ENCODE peak calls at places on chromosomes 6 and 20, in seven cellular contexts. One of them, this sample, is unnamed.

GRCh38 chr6:53671111-53671510 is 5.6 kb upstream of the KLHL31 start:
- DNase-seq in dorsolateral prefrontal cortex: no peak
- DNase-seq in stomach: no peak
- DNase-seq in A549: no peak
- DNase-seq in testis: no peak
- DNase-seq in neural progenitor cell: no peak
- DNase-seq in colonic mucosa: no peak
- DNase-seq in this sample: no peak

GRCh38 chr6:131547524-131547923 is 25.5 kb upstream of the ARG1 start:
- DNase-seq in dorsolateral prefrontal cortex: no peak
- DNase-seq in testis: no peak
- DNase-seq in stomach: no peak
- DNase-seq in neural progenitor cell: no peak
- DNase-seq in A549: no peak
- DNase-seq in colonic mucosa: no peak
- DNase-seq in this sample: no peak

GRCh38 chr20:9517297-9518134 is 3.1 kb downstream of the LAMP5 start:
- DNase-seq in dorsolateral prefrontal cortex: no peak
- DNase-seq in testis: no peak
- DNase-seq in colonic mucosa: no peak
- DNase-seq in stomach: no peak
- DNase-seq in neural progenitor cell: no peak
- DNase-seq in A549: no peak
- DNase-seq in this sample: no peak

GRCh38 chr6:114747995-114748625 is 405.3 kb upstream of the HS3ST5 start:
- DNase-seq in neural progenitor cell: peak; percentile 58
- DNase-seq in dorsolateral prefrontal cortex: peak; percentile 22
- DNase-seq in colonic mucosa: peak; percentile 30
- DNase-seq in testis: peak; percentile 78
- DNase-seq in stomach: peak; percentile 56
- DNase-seq in A549: no peak
- DNase-seq in this sample: peak; percentile 58

GRCh38 chr20:53157443-53158408 is 185.6 kb downstream of the TSHZ2 start:
- DNase-seq in testis: peak; percentile 73
- DNase-seq in dorsolateral prefrontal cortex: peak; percentile 25
- DNase-seq in neural progenitor cell: peak; percentile 72
- DNase-seq in colonic mucosa: peak; percentile 67
- DNase-seq in A549: peak; percentile 37
- DNase-seq in stomach: peak; percentile 51
- DNase-seq in this sample: peak; percentile 68

GRCh38 chr6:134171517-134171916 is 119.1 kb upstream of the SLC2A12 start:
- DNase-seq in A549: no peak
- DNase-seq in testis: no peak
- DNase-seq in neural progenitor cell: no peak
- DNase-seq in dorsolateral prefrontal cortex: no peak
- DNase-seq in stomach: no peak
- DNase-seq in colonic mucosa: no peak
- DNase-seq in this sample: no peak

GRCh38 chr6:14881399-14881798 is 364.5 kb upstream of the JARID2 start:
- DNase-seq in neural progenitor cell: no peak
- DNase-seq in dorsolateral prefrontal cortex: no peak
- DNase-seq in stomach: no peak
- DNase-seq in colonic mucosa: no peak
- DNase-seq in testis: no peak
- DNase-seq in A549: no peak
- DNase-seq in this sample: no peak

GRCh38 chr6:127347188-127347587 is 3.8 kb upstream of the ECHDC1 start:
- DNase-seq in testis: no peak
- DNase-seq in colonic mucosa: no peak
- DNase-seq in A549: no peak
- DNase-seq in stomach: no peak
- DNase-seq in neural progenitor cell: no peak
- DNase-seq in dorsolateral prefrontal cortex: no peak
- DNase-seq in this sample: no peak

GRCh38 chr20:6012166-6012565 is 41.7 kb downstream of the LRRN4 start:
- DNase-seq in colonic mucosa: no peak
- DNase-seq in A549: no peak
- DNase-seq in stomach: no peak
- DNase-seq in testis: no peak
- DNase-seq in dorsolateral prefrontal cortex: no peak
- DNase-seq in neural progenitor cell: no peak
- DNase-seq in this sample: no peak

GRCh38 chr20:34249291-34249690 is 8.1 kb downstream of the ASIP start:
- DNase-seq in testis: no peak
- DNase-seq in colonic mucosa: no peak
- DNase-seq in neural progenitor cell: no peak
- DNase-seq in A549: no peak
- DNase-seq in stomach: no peak
- DNase-seq in dorsolateral prefrontal cortex: no peak
- DNase-seq in this sample: no peak

GRCh38 chr20:44805991-44806729 is 4.2 kb downstream of the RIMS4 start:
- DNase-seq in A549: no peak
- DNase-seq in stomach: no peak
- DNase-seq in testis: peak; percentile 89
- DNase-seq in dorsolateral prefrontal cortex: peak; percentile 41
- DNase-seq in neural progenitor cell: peak; percentile 94
- DNase-seq in colonic mucosa: peak; percentile 36
- DNase-seq in this sample: peak; percentile 48

GRCh38 chr6:88881451-88881850 is 82.0 kb downstream of the RNGTT start:
- DNase-seq in dorsolateral prefrontal cortex: no peak
- DNase-seq in stomach: no peak
- DNase-seq in neural progenitor cell: no peak
- DNase-seq in A549: no peak
- DNase-seq in testis: no peak
- DNase-seq in colonic mucosa: no peak
- DNase-seq in this sample: no peak

GRCh38 chr6:157747395-157747794 is 75.7 kb upstream of the SNX9 start:
- DNase-seq in colonic mucosa: no peak
- DNase-seq in testis: no peak
- DNase-seq in neural progenitor cell: no peak
- DNase-seq in stomach: no peak
- DNase-seq in A549: no peak
- DNase-seq in dorsolateral prefrontal cortex: no peak
- DNase-seq in this sample: no peak

GRCh38 chr6:56946368-56946767 is 8.5 kb upstream of the BEND6 start:
- DNase-seq in stomach: no peak
- DNase-seq in A549: no peak
- DNase-seq in colonic mucosa: no peak
- DNase-seq in neural progenitor cell: no peak
- DNase-seq in dorsolateral prefrontal cortex: no peak
- DNase-seq in testis: no peak
- DNase-seq in this sample: no peak

GRCh38 chr6:126337323-126337722 is 2.6 kb upstream of the CENPW start:
- DNase-seq in dorsolateral prefrontal cortex: no peak
- DNase-seq in testis: no peak
- DNase-seq in colonic mucosa: no peak
- DNase-seq in neural progenitor cell: no peak
- DNase-seq in A549: no peak
- DNase-seq in stomach: no peak
- DNase-seq in this sample: no peak

DNA sequence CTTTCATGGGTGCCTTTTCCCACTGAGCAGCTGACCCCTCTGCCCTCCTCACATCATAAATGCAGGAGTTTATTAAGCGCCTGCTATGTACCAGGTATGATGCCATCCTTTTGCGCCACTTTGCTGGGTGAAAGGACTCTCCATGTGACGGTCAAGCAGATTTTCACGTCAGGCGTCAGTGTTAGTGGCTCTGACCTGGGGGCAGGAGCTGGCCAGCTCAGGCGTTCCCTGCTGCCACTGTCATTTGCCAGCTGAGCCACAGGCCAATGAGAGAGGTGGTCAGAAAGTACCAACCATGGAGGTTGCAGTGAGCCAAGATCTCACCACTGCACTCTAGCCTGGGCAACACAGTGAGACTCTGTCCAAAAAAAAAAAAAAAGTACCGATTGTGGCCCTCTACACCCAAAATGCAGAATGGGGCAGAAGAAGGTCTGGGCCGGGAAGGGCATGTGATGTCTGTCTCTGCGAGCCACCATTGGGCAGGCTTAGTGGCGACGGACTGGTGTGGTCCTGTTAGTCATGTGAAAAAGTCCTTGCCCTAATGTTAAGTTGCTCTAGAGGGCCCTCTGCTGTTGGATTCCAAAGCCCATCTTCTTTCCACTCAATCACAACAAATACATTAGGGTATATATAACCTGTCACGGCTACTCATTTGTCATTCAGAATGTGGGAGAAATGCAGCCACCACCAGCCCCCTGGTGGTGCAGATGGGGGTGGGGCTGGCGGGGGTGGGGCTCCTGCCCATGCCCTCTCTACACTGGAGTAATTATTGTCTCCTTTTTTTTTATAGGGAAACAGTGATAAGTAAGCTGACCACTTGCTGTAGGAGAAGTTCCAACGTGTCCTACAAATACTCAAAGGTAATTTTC is 18.4 kb upstream of the SLC22A1 start:
- DNase-seq in dorsolateral prefrontal cortex: no peak
- DNase-seq in colonic mucosa: peak; percentile 51
- DNase-seq in stomach: no peak
- DNase-seq in A549: peak; percentile 27
- DNase-seq in neural progenitor cell: peak; percentile 48
- DNase-seq in testis: no peak
- DNase-seq in this sample: peak; percentile 24
- TF ChIP-seq CTCF in dorsolateral prefrontal cortex: no peak
- TF ChIP-seq CTCF in colonic mucosa: peak; percentile 40
- TF ChIP-seq CTCF in stomach: no peak
- TF ChIP-seq CTCF in A549: peak; percentile 32
- TF ChIP-seq CTCF in neural progenitor cell: peak; percentile 54
- TF ChIP-seq CTCF in testis: no peak
- TF ChIP-seq CTCF in this sample: peak; percentile 55

GRCh38 chr20:23254034-23254433 is 96.6 kb upstream of the NXT1 start:
- DNase-seq in stomach: no peak
- DNase-seq in dorsolateral prefrontal cortex: no peak
- DNase-seq in colonic mucosa: no peak
- DNase-seq in A549: no peak
- DNase-seq in testis: no peak
- DNase-seq in neural progenitor cell: no peak
- DNase-seq in this sample: no peak

GRCh38 chr20:23254505-23254904 is 96.1 kb upstream of the NXT1 start:
- DNase-seq in testis: no peak
- DNase-seq in neural progenitor cell: no peak
- DNase-seq in stomach: no peak
- DNase-seq in dorsolateral prefrontal cortex: no peak
- DNase-seq in colonic mucosa: no peak
- DNase-seq in A549: no peak
- DNase-seq in this sample: no peak

GRCh38 chr20:23255106-23255505 is 95.5 kb upstream of the NXT1 start:
- DNase-seq in testis: no peak
- DNase-seq in colonic mucosa: no peak
- DNase-seq in neural progenitor cell: no peak
- DNase-seq in A549: no peak
- DNase-seq in stomach: no peak
- DNase-seq in dorsolateral prefrontal cortex: no peak
- DNase-seq in this sample: no peak

GRCh38 chr20:23257106-23257761 is 93.4 kb upstream of the NXT1 start:
- DNase-seq in stomach: no peak
- DNase-seq in neural progenitor cell: no peak
- DNase-seq in testis: no peak
- DNase-seq in dorsolateral prefrontal cortex: no peak
- DNase-seq in colonic mucosa: no peak
- DNase-seq in A549: no peak
- DNase-seq in this sample: no peak

DNA sequence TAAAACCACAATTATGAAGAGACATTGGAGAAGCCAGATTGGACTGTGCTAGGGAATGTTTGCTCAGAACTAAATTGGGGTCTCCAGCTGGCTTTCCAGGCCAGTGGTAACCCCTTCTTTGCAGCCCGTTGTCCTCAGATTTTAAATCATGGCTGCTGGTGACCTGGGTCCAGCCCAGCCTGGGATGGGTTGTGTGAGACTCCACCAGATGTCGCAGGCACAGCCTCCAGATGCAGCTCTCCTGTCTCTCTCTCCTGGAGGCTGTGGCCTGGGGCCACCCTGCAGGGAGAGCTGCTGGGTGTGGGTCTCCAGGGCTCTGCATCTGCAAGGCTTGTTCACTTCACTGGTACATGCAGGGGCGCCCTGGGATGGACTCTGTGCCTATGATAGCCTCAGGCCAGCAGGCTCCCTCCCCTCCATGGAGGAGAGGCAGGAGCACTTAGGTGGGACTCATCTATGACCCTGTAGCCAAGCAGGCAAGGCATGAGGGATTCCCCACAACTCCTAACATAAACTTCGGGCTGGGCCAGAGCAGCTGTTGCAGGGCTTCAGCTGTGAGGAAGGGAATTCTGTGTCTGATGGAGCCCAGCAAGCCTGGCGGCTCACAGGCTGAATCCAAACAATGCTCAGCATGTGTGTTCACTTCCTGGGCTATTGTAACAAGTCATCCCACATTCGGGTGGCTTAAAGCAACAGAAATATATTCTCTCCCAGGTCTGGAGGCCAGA is 94.8 kb upstream of the NXT1 start:
- DNase-seq in stomach: no peak
- DNase-seq in testis: no peak
- DNase-seq in A549: no peak
- DNase-seq in colonic mucosa: no peak
- DNase-seq in dorsolateral prefrontal cortex: no peak
- DNase-seq in neural progenitor cell: peak; percentile 28
- DNase-seq in this sample: no peak
- H3K4me3 ChIP-seq in stomach: no peak overlapping the region
- H3K4me3 ChIP-seq in testis: no peak overlapping the region
- H3K4me3 ChIP-seq in A549: no peak overlapping the region
- H3K4me3 ChIP-seq in colonic mucosa: no peak overlapping the region
- H3K4me3 ChIP-seq in dorsolateral prefrontal cortex: no peak overlapping the region
- H3K4me3 ChIP-seq in neural progenitor cell: no peak overlapping the region
- H3K4me3 ChIP-seq in this sample: no peak overlapping the region

DNA sequence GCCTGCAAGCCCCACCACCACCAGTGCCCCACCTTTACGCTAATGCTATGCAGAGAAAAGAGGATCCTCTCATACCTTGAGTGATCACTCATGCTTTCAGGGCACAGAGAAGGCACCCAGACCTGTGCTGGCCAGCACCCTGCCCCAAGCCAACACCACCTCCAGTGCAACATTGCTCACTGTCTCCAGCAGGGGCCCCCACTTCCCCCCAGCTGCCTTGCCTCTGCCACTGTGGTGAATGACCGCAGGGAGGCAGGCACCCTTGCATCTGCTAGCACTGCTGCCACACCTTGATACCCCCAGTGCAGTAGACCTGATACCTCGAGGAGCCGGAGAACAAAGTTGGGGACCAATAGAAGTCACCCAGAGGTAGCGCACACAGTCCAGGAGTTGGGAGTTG is 139.2 kb upstream of the PLN start:
- DNase-seq in stomach: no peak
- DNase-seq in A549: no peak
- DNase-seq in neural progenitor cell: no peak
- DNase-seq in colonic mucosa: no peak
- DNase-seq in testis: no peak
- DNase-seq in dorsolateral prefrontal cortex: no peak
- DNase-seq in this sample: no peak
- H3K27ac ChIP-seq in stomach: no peak overlapping the region
- H3K27ac ChIP-seq in A549: no peak overlapping the region
- H3K27ac ChIP-seq in neural progenitor cell: no peak overlapping the region
- H3K27ac ChIP-seq in colonic mucosa: no peak overlapping the region
- H3K27ac ChIP-seq in testis: no peak overlapping the region
- H3K27ac ChIP-seq in dorsolateral prefrontal cortex: no peak overlapping the region
- H3K27ac ChIP-seq in this sample: no peak overlapping the region

DNA sequence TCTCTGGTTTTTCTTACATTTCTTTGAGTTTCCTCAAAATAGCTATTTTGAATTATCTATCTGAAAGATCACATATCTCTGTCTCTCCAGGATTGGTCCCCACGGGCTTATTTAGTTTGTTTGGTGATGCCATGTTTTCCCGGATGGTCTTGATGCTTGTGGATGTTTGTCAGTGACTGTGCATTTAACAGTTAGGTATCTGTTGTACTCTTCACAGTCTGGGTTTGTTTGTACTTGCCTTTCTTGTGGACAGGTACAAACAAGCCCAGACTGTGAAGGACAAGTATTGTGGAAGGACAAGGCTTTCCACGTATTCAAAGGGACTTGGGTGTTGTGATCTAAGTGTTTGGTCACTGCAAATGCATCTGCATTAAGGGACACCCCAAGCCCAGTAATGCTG is 49.9 kb upstream of the TOP1 start:
- DNase-seq in stomach: no peak
- DNase-seq in colonic mucosa: no peak
- DNase-seq in A549: no peak
- DNase-seq in neural progenitor cell: no peak
- DNase-seq in testis: no peak
- DNase-seq in dorsolateral prefrontal cortex: no peak
- DNase-seq in this sample: no peak
- TF ChIP-seq CTCF in stomach: no peak
- TF ChIP-seq CTCF in colonic mucosa: no peak
- TF ChIP-seq CTCF in A549: no peak
- TF ChIP-seq CTCF in neural progenitor cell: no peak
- TF ChIP-seq CTCF in testis: no peak
- TF ChIP-seq CTCF in dorsolateral prefrontal cortex: no peak
- TF ChIP-seq CTCF in this sample: no peak

This sample was measured in WERI-Rb-1.